ENCODE peak calls at places on chromosomes 4 and X, in ten cellular contexts. P is suprapubic skin, N is uterus, A is right lobe of liver, V is tibial nerve, M is breast epithelium, I is ovary, E is A549, U is H1, Z is HCT116. F is an unnamed sample.

GRCh38 chr4:128228021-128228571 is 59.5 kb downstream of the PGRMC2 start:
- DNase-seq in P (no peak), Z (no peak), N (no peak), A (no peak), V (no peak), M (peak; percentile 73), E (no peak), U (no peak), I (no peak), F (no peak)

GRCh38 chrX:103376979-103377324 is 614 bp downstream of the BEX3 start:
- DNase-seq in V (no peak), A (peak; percentile 35), Z (no peak), N (peak; percentile 18), I (peak; percentile 54), P (no peak), E (no peak), M (no peak), U (no peak), F (no peak)

GRCh38 chr4:150679767-150680088 is 97.8 kb downstream of the MAB21L2 start:
- DNase-seq in I (no peak), E (no peak), N (no peak), U (no peak), Z (no peak), M (no peak), A (no peak), P (no peak), V (no peak), F (no peak)

GRCh38 chrX:43836435-43837184 is 45.6 kb downstream of the MAOB start:
- DNase-seq in U (no peak), M (no peak), P (no peak), E (peak; percentile 18), A (no peak), N (no peak), V (no peak), I (no peak), Z (peak; percentile 7), F (no peak)

GRCh38 chrX:55710701-55711100 is 6.8 kb upstream of the RRAGB start:
- DNase-seq in V (no peak), M (peak; percentile 27), I (no peak), U (no peak), A (no peak), N (peak; percentile 52), Z (no peak), P (no peak), E (no peak), F (no peak)

GRCh38 chrX:154040307-154040756 is 20.6 kb upstream of the IRAK1 start:
- DNase-seq in E (no peak), V (no peak), N (no peak), A (no peak), I (no peak), P (no peak), U (no peak), Z (no peak), M (no peak), F (no peak)

GRCh38 chr4:39941682-39942217 is 36.0 kb downstream of the PDS5A start:
- DNase-seq in V (no peak), Z (no peak), A (no peak), N (no peak), P (no peak), E (no peak), I (no peak), M (no peak), U (no peak), F (no peak)

GRCh38 chr4:148831945-148832344 is 389.7 kb upstream of the NR3C2 start:
- DNase-seq in Z (peak; percentile 4), I (no peak), M (no peak), P (no peak), A (no peak), E (no peak), U (no peak), N (no peak), V (no peak), F (no peak)

GRCh38 chrX:68936608-68937007 is 107.8 kb downstream of the EFNB1 start:
- DNase-seq in M (no peak), V (no peak), P (no peak), A (no peak), N (no peak), U (no peak), Z (no peak), I (no peak), E (no peak), F (no peak)

GRCh38 chrX:11363069-11363594 is 69.9 kb downstream of the AMELX start:
- DNase-seq in U (no peak), N (no peak), E (no peak), I (no peak), Z (no peak), M (no peak), P (no peak), V (no peak), A (no peak), F (no peak)

GRCh38 chrX:11364835-11365234 is 71.6 kb downstream of the AMELX start:
- DNase-seq in P (no peak), I (no peak), A (no peak), Z (no peak), N (no peak), E (no peak), V (no peak), M (no peak), U (no peak), F (no peak)

GRCh38 chrX:11365426-11365825 is 72.2 kb downstream of the AMELX start:
- DNase-seq in I (no peak), Z (no peak), P (no peak), V (no peak), U (no peak), E (no peak), N (no peak), M (no peak), A (no peak), F (no peak)

GRCh38 chrX:11367609-11368430 is 74.6 kb downstream of the AMELX start:
- DNase-seq in E (no peak), I (no peak), M (no peak), P (no peak), N (no peak), A (no peak), U (no peak), Z (no peak), V (no peak), F (no peak)

DNA sequence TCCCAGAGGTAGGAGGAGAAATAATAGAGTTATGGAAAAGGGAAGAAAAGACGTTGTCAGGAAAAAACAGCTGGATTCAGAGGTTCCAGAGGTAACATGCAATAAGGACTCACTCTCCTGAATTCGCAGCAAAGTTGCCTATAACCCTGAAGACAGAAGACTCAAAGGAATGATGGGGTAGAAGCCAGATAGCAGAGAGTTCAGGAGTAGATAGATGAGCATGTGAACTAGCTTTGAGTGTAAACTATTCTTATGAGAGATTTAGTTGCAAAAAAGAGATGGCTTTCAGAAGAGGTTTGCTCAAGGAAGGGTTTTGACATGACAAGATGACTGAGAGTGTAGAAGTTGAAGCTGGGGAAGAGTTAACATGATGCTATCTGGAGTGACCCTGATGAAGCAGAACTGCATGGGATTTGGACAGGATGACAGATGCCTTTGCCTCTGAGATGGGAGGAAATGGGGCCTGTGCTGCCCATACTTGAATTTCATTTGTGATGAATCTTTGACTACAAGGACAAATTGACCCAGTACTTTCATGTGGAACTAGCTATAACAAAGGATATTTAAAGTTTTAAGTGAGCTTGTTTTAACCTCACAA is 73.9 kb downstream of the AMELX start:
- DNase-seq in A (no peak), Z (no peak), U (no peak), V (no peak), M (no peak), E (no peak), N (no peak), P (no peak), I (no peak), F (no peak)
- TF ChIP-seq POLR2A in A (no peak), Z (no peak), U (no peak), V (no peak), M (no peak), E (no peak), N (no peak), P (no peak), I (no peak), F (no peak)

DNA sequence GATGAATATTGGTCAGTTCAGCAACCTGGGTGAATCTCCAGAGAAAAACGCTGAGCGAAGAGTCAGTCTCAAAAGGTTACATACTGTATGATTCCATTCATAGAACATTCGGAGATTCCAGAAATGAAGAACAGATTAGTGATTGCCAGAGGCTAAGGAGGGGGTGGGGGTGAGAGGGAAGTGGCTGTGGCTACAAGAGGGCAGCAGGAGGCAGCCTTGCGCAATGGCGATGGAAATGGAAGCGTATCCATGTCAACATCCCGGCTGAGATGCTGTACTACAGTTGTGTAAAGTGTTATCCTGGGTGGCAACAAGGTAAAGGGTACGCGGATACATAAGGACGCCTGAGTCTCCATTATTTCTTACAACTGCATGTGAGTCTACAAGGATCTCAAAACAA is 18.0 kb downstream of the LYAR start:
- DNase-seq in I (no peak), M (no peak), N (no peak), U (no peak), A (no peak), Z (no peak), E (no peak), P (no peak), V (no peak), F (no peak)
- TF ChIP-seq CTCF in I (no peak), M (no peak), N (no peak), U (peak; percentile 55), A (no peak), Z (peak; percentile 36), E (no peak), P (no peak), V (no peak), F (no peak)

DNA sequence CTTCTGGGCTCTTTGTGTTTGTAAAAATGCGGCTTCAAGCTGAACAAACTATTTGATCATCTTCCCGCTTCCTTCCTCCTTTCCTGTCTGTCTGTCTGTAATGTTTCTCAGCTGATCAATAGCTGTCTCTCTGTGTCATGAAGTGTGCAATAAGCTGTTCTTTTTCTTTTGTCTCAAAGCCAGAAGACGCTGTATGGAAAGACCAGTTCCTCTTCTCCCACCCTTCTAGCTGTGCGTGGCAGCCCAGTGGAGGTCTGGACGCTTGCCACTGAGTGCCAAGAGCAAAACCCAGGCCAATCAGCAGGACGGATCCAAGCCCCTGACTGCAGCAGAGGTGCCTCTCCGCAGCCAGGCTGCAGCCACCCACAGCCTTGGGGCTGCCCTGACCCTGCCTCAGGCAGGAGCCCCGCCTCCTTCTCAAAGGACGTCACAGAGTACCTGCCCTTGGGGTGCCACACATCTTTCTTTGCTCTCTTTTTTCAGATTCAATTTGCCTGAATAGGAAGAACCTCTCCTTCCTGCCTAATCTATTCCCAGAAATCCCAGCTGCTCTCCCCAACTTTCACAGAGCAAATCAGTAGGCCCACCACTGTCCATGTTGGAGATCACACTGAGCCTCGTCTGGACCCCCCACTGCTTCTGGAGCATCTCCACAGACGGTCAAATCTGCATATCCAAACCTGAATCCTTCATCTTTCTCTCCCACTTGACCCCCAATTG is 59.1 kb downstream of the MAML3 start:
- DNase-seq in I (peak; percentile 45), P (peak; percentile 85), V (peak; percentile 59), E (no peak), Z (no peak), U (no peak), A (peak; percentile 57), M (peak; percentile 64), N (no peak), F (peak; percentile 91)
- TF ChIP-seq POLR2A in I (no peak), P (no peak), V (peak; percentile 25), E (no peak), Z (no peak), U (no peak), A (no peak), M (no peak), N (no peak), F (no peak)

DNA sequence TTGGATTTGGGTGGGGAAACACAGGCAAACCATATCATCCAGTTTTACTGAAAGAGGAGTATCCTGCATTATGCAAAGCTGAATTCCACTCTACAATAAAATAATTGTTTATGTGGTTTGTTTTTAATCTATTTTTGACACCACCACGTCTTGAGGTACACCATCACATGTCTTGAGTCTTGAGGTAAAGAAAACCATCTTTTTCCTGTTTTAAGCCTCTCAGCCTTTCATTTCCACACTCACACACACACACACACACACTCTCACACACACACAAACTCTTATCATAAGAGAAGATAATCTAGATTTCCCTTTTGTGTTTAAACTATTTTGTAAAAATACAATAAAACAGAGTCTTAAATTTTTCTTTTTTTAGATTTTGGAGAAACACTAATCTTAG is 32.0 kb downstream of the SPIN3 start:
- DNase-seq in V (no peak), N (no peak), M (no peak), U (no peak), Z (no peak), P (no peak), E (no peak), A (no peak), I (no peak), F (no peak)
- TF ChIP-seq CTCF in V (no peak), N (no peak), M (no peak), U (no peak), Z (no peak), P (no peak), E (no peak), A (no peak), I (no peak), F (no peak)

F was measured in esophagus muscularis mucosa.